ENCODE peak calls at places on chromosome 19, in five cellular contexts. V is IMR-90, Q is suprapubic skin, T is NB4, O is pancreas. K is an unnamed sample.

GRCh38 chr19:39223703-39224279 is 19.7 kb upstream of the SYCN start:
- DNase-seq in V (peak; percentile 19), T (peak; percentile 16), Q (no peak), O (no peak), K (peak; percentile 5)

GRCh38 chr19:50838239-50838638 is 4.9 kb upstream of the KLK15 start:
- DNase-seq in O (no peak), Q (no peak), T (peak; percentile 41), V (no peak), K (no peak)

GRCh38 chr19:14078406-14078805 is 5.8 kb downstream of the MISP3 start:
- DNase-seq in T (no peak), Q (no peak), O (no peak), V (peak; percentile 38), K (no peak)

GRCh38 chr19:3250675-3251074 is 26.2 kb downstream of the CELF5 start:
- DNase-seq in T (peak; percentile 37), V (no peak), O (no peak), Q (no peak), K (no peak)

GRCh38 chr19:19151418-19151817 is 13.1 kb upstream of the TMEM161A start:
- DNase-seq in O (peak; percentile 37), Q (no peak), T (no peak), V (no peak), K (no peak)

GRCh38 chr19:17235618-17236413 is 9.8 kb downstream of the OCEL1 start:
- DNase-seq in V (peak; percentile 76), T (peak; percentile 84), Q (no peak), O (peak; percentile 83), K (peak; percentile 64)

GRCh38 chr19:38666662-38667448 is 19.4 kb downstream of the ACTN4 start:
- DNase-seq in T (peak; percentile 54), Q (no peak), V (peak; percentile 81), O (no peak), K (peak; percentile 87)

GRCh38 chr19:58361900-58362271 is 665 bp downstream of the ZNF497 start:
- DNase-seq in V (peak; percentile 47), O (peak; percentile 86), Q (no peak), T (peak; percentile 78), K (peak; percentile 57)

GRCh38 chr19:7926727-7927604 is 1.0 kb upstream of the CTXN1 start:
- DNase-seq in Q (peak; percentile 70), O (peak; percentile 85), T (peak; percentile 65), V (no peak), K (no peak)

GRCh38 chr19:41323430-41324125 is 13.6 kb downstream of the CCDC97 start:
- DNase-seq in V (peak; percentile 98), O (peak; percentile 73), T (peak; percentile 88), Q (peak; percentile 89), K (peak; percentile 97)

GRCh38 chr19:55486971-55487883 is 1.0 kb upstream of the SSC5D start:
- DNase-seq in O (peak; percentile 69), Q (peak; percentile 81), T (peak; percentile 23), V (peak; percentile 97), K (peak; percentile 95)

GRCh38 chr19:19627716-19628498 is at the start of gene LPAR2:
- DNase-seq in V (no peak), Q (no peak), T (no peak), O (peak; percentile 90), K (no peak)

DNA sequence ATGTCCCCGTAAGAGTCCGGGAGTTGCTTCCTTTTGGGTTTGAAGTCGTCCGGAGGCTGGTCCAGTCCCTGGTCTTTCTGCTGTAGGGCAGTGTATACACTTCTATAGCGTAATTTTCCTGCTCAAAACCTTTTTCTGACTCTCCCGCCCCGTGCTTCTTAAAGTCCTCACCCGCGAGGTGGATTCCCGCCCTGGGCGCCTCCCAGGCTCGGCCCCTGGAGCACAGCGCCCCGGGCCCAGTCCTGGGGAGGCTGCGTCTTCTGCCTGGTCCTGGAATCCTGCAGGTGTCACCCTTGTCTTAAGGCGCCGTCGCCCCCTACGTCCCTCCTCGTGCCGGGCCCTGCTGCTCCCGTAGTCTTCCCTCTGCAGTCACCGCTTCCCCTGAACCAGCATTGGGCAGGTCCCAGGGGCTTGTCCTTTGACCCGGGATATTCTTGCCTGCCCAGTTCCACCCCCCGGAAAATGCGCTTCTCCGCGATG is 34.4 kb upstream of the ZNF808 start:
- DNase-seq in Q (no peak), T (no peak), O (no peak), V (no peak), K (no peak)
- H3K4me3 ChIP-seq in Q (no peak overlapping the region), T (no peak overlapping the region), O (no peak overlapping the region), V (no peak overlapping the region), K (no peak overlapping the region)

GRCh38 chr19:45636902-45637301 is 2.3 kb downstream of the EML2 start:
- DNase-seq in V (no peak), T (no peak), O (no peak), Q (no peak), K (no peak)
- TF ChIP-seq CTCF in V (no peak), T (no peak), O (no peak), Q (no peak), K (no peak)

GRCh38 chr19:4635763-4636135 is 3.6 kb upstream of the TNFAIP8L1 start:
- DNase-seq in O (no peak), Q (no peak), V (no peak), T (no peak), K (no peak)
- H3K4me3 ChIP-seq in O (peak overlapping the region; percentile 50), Q (peak overlapping the region; percentile 56), V (peak overlapping the region; percentile 48), T (no peak overlapping the region), K (peak overlapping the region; percentile 62)

DNA sequence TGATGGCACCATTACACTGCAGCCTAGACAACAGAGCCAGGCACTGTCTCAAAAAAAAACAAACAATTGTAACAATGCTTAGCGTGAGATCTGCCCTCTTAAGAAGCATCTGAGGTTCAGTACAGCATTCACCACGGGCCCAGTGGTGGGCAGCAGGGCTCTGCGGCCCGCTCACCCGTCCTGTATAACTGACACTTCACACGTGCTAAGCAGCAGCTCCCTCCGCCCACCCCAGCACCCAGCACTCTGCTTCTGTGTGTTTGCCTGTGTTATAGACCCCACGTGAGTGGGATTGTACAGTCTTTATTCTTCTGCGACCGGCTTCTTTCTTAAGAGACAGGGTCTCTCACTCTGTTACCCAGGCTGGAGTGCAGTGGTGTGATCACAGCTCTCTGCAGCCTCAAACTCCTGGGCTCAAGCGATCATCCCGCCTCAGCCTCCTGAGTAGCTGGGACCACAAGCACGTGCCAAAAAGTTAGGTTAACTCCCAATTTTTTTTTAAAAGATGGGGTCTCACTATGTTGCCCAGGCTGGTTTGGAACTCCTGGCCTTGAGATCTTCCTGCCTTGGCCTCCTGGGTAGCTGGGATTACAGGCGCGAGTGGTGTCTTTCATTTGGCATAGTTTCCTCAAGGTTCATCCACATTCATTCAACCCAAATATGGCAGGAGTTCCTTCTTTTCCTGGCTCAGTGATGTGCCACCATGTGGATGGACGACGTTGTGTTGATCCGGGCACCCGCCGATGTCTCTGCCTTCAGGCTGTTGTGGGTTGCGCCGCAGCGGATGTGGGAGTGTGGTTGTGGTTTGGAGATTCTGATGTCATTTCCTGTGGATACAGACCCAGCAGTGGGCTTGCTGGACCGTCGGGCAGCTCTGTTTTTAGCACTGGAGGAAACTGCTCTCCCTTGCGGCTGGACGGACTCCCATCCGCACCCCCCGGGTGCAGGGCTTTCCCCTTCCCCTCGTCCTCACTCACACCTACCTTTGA is 170.0 kb downstream of the KDM4B start:
- DNase-seq in O (peak; percentile 43), Q (no peak), T (peak; percentile 96), V (peak; percentile 47), K (peak; percentile 45)
- TF ChIP-seq CTCF in O (no peak), Q (no peak), T (peak; percentile 8), V (no peak), K (no peak)

GRCh38 chr19:1863638-1864479 is 480 bp upstream of the KLF16 start:
- DNase-seq in O (peak; percentile 93), T (peak; percentile 91), Q (peak; percentile 94), V (peak; percentile 92), K (peak; percentile 93)
- H3K4me3 ChIP-seq in O (peak overlapping the region; percentile 87), T (peak overlapping the region; percentile 59), Q (peak overlapping the region; percentile 91), V (peak overlapping the region; percentile 98), K (peak overlapping the region; percentile 75)

GRCh38 chr19:44582581-44583265 is 30.6 kb upstream of the IGSF23 start:
- DNase-seq in T (peak; percentile 36), O (no peak), V (no peak), Q (no peak), K (no peak)
- TF ChIP-seq CTCF in T (peak; percentile 70), O (peak; percentile 24), V (peak; percentile 45), Q (peak; percentile 16), K (peak; percentile 52)

GRCh38 chr19:4539169-4539696 is 603 bp downstream of the LRG1 start:
- DNase-seq in V (no peak), O (no peak), Q (no peak), T (no peak), K (no peak)
- H3K4me3 ChIP-seq in V (no peak overlapping the region), O (peak overlapping the region; percentile 58), Q (no peak overlapping the region), T (no peak overlapping the region), K (no peak overlapping the region)

GRCh38 chr19:31316201-31316951 is 32.9 kb downstream of the TSHZ3 start:
- DNase-seq in O (no peak), Q (no peak), V (peak; percentile 61), T (peak; percentile 80), K (peak; percentile 71)

GRCh38 chr19:31314156-31314555 is 35.1 kb downstream of the TSHZ3 start:
- DNase-seq in T (no peak), V (no peak), O (no peak), Q (no peak), K (no peak)

GRCh38 chr19:31315621-31316011 is 33.6 kb downstream of the TSHZ3 start:
- DNase-seq in V (no peak), O (no peak), T (no peak), Q (no peak), K (no peak)

GRCh38 chr19:31313291-31314030 is 35.8 kb downstream of the TSHZ3 start:
- DNase-seq in V (no peak), O (no peak), Q (no peak), T (no peak), K (no peak)

GRCh38 chr19:31314849-31315620 is 34.2 kb downstream of the TSHZ3 start:
- DNase-seq in Q (no peak), V (no peak), T (no peak), O (no peak), K (no peak)
- TF ChIP-seq CTCF in Q (no peak), V (peak; percentile 42), T (no peak), O (no peak), K (peak; percentile 37)

GRCh38 chr19:42420055-42420544 is 7.1 kb downstream of the LIPE start:
- DNase-seq in T (peak; percentile 58), V (peak; percentile 78), O (no peak), Q (no peak), K (peak; percentile 40)
- H3K4me3 ChIP-seq in T (no peak overlapping the region), V (no peak overlapping the region), O (no peak overlapping the region), Q (no peak overlapping the region), K (no peak overlapping the region)